ENCODE peak calls at places on chromosomes 3 and 15, in seven cellular contexts. C, Y, G, S, O, A and P are unnamed samples.
A peak's percentile ranks its signal among the peaks of the same experiment; 100 is the strongest.

GRCh38 chr15:101039461-101039860 is 120.3 kb downstream of the LRRK1 start:
- DNase-seq in S (peak; percentile 94), Y (no peak), O (no peak), A (peak; percentile 93), C (no peak), G (no peak), P (no peak)

GRCh38 chr15:58530056-58530590 is 98.3 kb downstream of the LIPC start:
- DNase-seq in O (no peak), S (no peak), Y (no peak), C (no peak), A (no peak), G (no peak), P (no peak)

GRCh38 chr15:38085931-38086562 is 151.6 kb downstream of the TMCO5A start:
- DNase-seq in A (no peak), C (no peak), S (peak; percentile 33), G (no peak), O (peak; percentile 63), Y (no peak), P (no peak)

GRCh38 chr15:57146394-57147140 is 228.1 kb downstream of the TCF12 start:
- DNase-seq in Y (no peak), G (no peak), A (peak; percentile 84), S (peak; percentile 81), C (no peak), O (no peak), P (peak; percentile 26)

GRCh38 chr3:138938877-138939562 is 7.9 kb downstream of the FOXL2 start:
- DNase-seq in Y (no peak), S (no peak), G (no peak), O (no peak), A (no peak), C (no peak), P (no peak)

GRCh38 chr15:46773016-46773415 is 944.3 kb upstream of the SEMA6D start:
- DNase-seq in O (no peak), G (no peak), A (no peak), Y (no peak), S (no peak), C (no peak), P (no peak)

GRCh38 chr3:99023590-99024192 is 122.2 kb upstream of the DCBLD2 start:
- DNase-seq in O (no peak), S (peak; percentile 70), C (no peak), Y (no peak), A (peak; percentile 75), G (no peak), P (no peak)

GRCh38 chr3:140447991-140448390 is 229.9 kb upstream of the TRIM42 start:
- DNase-seq in O (no peak), S (no peak), C (no peak), G (no peak), Y (no peak), A (no peak), P (no peak)

GRCh38 chr15:85000189-85000864 is 18.7 kb downstream of the PDE8A start:
- DNase-seq in Y (no peak), C (no peak), A (peak; percentile 58), S (peak; percentile 79), O (peak; percentile 26), G (no peak), P (no peak)

GRCh38 chr15:56963719-56964118 is 45.3 kb downstream of the TCF12 start:
- DNase-seq in A (peak; percentile 28), G (no peak), S (peak; percentile 48), C (no peak), O (no peak), Y (no peak), P (no peak)

GRCh38 chr3:80682951-80683350 is 915.2 kb upstream of the ROBO1 start:
- DNase-seq in Y (no peak), C (no peak), G (no peak), S (no peak), A (no peak), O (no peak), P (no peak)

GRCh38 chr15:91104111-91104510 is 4.1 kb downstream of the SV2B start:
- DNase-seq in S (no peak), Y (no peak), A (no peak), G (peak; percentile 51), O (no peak), C (no peak), P (no peak)

GRCh38 chr15:35349916-35350315 is 196.0 kb downstream of the DPH6 start:
- DNase-seq in A (no peak), Y (no peak), O (no peak), G (no peak), S (no peak), C (no peak), P (no peak)

GRCh38 chr3:82145742-82146141 is 384.3 kb upstream of the GBE1 start:
- DNase-seq in G (no peak), S (no peak), C (no peak), Y (no peak), A (no peak), O (no peak), P (no peak)

DNA sequence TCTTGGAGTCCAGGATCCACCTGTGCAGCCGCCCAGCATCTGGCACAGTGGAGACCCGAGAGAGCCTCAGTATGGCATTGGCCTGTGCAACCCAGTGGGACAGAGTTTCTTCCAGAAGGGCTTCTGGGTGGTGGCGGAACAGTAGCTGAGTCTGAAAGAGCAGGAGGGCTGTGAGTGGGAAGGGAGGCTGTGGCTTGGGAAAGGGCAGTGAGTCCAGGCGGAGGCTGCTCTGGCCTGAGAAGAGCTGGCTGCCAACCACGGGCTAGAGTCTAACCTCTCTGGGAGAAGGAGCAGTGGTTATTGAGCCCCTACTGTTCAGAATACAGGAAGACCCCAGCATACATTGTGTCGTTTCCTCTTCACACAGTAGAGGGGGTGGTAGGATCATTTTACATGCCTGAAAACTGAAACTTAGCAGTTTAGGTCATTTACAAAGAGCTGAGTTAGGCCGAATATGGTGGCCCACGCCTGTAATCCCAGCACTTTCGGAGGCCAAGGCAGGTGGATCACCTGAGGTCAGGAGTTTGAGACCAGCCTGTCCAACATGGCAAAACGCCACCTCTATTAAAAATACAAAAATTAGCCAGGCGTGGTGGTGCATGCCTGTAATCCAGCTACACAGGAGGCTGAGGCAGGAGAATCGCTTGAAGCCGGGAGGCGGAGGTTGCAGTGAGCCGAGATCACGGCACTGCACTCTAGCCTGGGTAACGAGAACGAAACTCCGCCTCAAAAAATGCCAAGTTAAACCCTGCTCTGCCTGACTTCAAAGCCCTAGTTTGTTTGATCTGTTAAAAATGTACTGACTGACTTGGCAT is 3.2 kb downstream of the AEN start:
- DNase-seq in S (peak; percentile 73), G (no peak), C (no peak), Y (no peak), A (peak; percentile 52), O (no peak), P (no peak)
- TF ChIP-seq CTCF in S (peak; percentile 48), G (peak; percentile 53), C (peak; percentile 50), Y (peak; percentile 36), A (peak; percentile 36), O (peak; percentile 43), P (peak; percentile 62)

DNA sequence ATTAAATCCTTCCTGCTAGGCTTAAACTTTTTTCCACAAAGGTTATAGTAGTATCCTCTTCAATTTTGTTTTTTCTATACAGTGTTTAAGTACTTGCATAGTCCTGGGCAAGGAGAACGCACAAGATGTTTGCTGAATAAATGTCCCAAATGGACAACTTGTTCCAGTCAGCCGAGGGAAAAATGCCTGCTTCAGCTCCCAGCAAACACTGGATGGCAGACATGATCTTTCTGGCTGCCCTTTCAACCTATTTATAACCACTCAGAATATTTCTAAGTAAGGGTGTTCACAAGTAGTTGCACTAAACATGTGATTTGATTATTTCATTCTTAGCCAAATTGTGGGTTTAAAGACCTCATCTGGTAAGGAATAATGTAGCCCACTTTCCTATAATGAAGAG is 29.8 kb downstream of the GNB4 start:
- DNase-seq in Y (no peak), G (peak; percentile 46), A (peak; percentile 66), C (no peak), S (peak; percentile 68), O (no peak), P (peak; percentile 18)
- TF ChIP-seq CTCF in Y (peak; percentile 38), G (peak; percentile 69), A (peak; percentile 56), C (peak; percentile 38), S (peak; percentile 63), O (peak; percentile 36), P (peak; percentile 51)

GRCh38 chr3:74139648-74140047 is 474.8 kb downstream of the CNTN3 start:
- DNase-seq in G (no peak), C (no peak), O (no peak), A (no peak), Y (no peak), S (no peak), P (no peak)
- TF ChIP-seq CTCF in G (no peak), C (peak; percentile 33), O (peak; percentile 30), A (peak; percentile 5), Y (no peak), S (no peak), P (no peak)

GRCh38 chr15:75647370-75648155 is at the start of gene SNX33:
- DNase-seq in O (no peak), Y (peak; percentile 87), C (peak; percentile 57), A (peak; percentile 86), G (peak; percentile 89), S (peak; percentile 93), P (peak; percentile 75)
- TF ChIP-seq CTCF in O (peak; percentile 66), Y (peak; percentile 41), C (peak; percentile 60), A (peak; percentile 20), G (peak; percentile 63), S (peak; percentile 65), P (peak; percentile 61)

GRCh38 chr15:70096975-70097336 is 761 bp downstream of the TLE3 start:
- DNase-seq in Y (no peak), C (no peak), S (no peak), G (no peak), O (no peak), A (no peak), P (no peak)

GRCh38 chr15:70093481-70094309 is 4.0 kb downstream of the TLE3 start:
- DNase-seq in Y (no peak), A (peak; percentile 65), C (no peak), O (no peak), S (peak; percentile 67), G (no peak), P (no peak)

GRCh38 chr15:70096215-70096974 is 1.3 kb downstream of the TLE3 start:
- DNase-seq in C (no peak), S (peak; percentile 50), Y (peak; percentile 65), O (no peak), A (peak; percentile 67), G (no peak), P (peak; percentile 49)

GRCh38 chr15:70094690-70095311 is 2.9 kb downstream of the TLE3 start:
- DNase-seq in Y (no peak), G (no peak), S (peak; percentile 50), O (no peak), A (peak; percentile 5), C (no peak), P (no peak)

GRCh38 chr15:70095387-70096214 is 2.1 kb downstream of the TLE3 start:
- DNase-seq in A (peak; percentile 17), Y (peak; percentile 71), O (no peak), C (peak; percentile 63), G (peak; percentile 37), S (peak; percentile 23), P (peak; percentile 44)
- TF ChIP-seq CTCF in A (no peak), Y (no peak), O (no peak), C (peak; percentile 47), G (no peak), S (no peak), P (no peak)

DNA sequence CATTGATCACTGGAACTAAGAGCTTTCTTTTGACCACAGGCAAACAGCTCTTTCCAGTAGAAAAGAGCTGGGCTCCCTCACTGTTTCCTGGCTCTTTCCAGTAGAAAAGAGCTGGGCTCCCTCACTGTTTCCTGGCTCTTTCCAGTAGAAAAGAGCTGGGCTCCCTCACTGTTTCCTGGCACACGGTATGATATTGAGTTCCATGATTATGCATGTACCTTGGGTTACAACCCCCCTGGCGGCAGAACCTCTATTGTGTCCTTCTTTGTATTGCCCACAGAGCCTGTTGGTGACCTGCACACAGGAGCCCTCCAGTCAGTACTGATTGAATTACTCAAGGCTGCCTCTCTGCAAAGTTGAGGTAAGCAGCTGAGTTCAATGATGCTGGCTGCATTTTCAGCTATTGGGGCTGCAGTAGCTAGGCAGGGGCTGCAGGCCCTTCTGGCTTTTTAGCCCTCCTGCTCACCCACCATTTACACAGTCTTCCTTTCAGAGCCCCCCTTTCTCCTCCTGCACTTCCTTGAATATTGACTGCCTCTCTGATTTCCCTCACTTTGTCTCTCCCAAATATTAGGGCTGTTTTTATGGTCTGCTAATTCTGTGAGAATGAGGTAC is 10.2 kb downstream of the ACKR2 start:
- DNase-seq in A (no peak), C (peak; percentile 18), G (no peak), O (no peak), Y (no peak), S (no peak), P (peak; percentile 70)
- TF ChIP-seq CTCF in A (no peak), C (peak; percentile 43), G (no peak), O (no peak), Y (no peak), S (no peak), P (peak; percentile 35)